ENCODE peak calls at places on chromosomes 12 and 14, in seven cellular contexts. K is omental fat pad; I is kidney; A is activated naive CD4-positive, alpha-beta T cell treated with anti-CD3 and anti-CD28 coated beads, Interleukin-2, amount 10 ng/mL, durations not matched to agents 7 days and 5 days; H is HL-60; S is prostate gland; L is SK-MEL-5. J is an unnamed sample.

GRCh38 chr12:99767809-99768208 is 120.3 kb downstream of the GARIN6 start:
- DNase-seq in K (no peak), I (no peak), A (no peak), H (no peak), S (no peak), L (peak), J (no peak)

GRCh38 chr14:44180975-44181374 is 326.1 kb downstream of the FSCB start:
- DNase-seq in K (no peak), I (no peak), A (no peak), H (no peak), S (no peak), L (no peak), J (no peak)

GRCh38 chr14:61503167-61503801 is 181.9 kb downstream of the PRKCH start:
- DNase-seq in K (no peak), I (no peak), A (peak), H (no peak), S (no peak), L (no peak), J (no peak)

GRCh38 chr14:34460841-34461240 is 1.2 kb downstream of the SPTSSA start:
- DNase-seq in K (no peak), I (no peak), A (no peak), H (no peak), S (no peak), L (no peak), J (no peak)

GRCh38 chr14:101471723-101472517 is 89.4 kb upstream of the DIO3 start:
- DNase-seq in K (peak), I (no peak), A (no peak), H (no peak), S (no peak), L (no peak), J (no peak)

GRCh38 chr12:116863275-116863767 is 17.9 kb downstream of the HRK start:
- DNase-seq in K (no peak), I (no peak), A (no peak), H (no peak), S (no peak), L (peak), J (no peak)

GRCh38 chr12:124392271-124392990 is 97.5 kb downstream of the RFLNA start:
- DNase-seq in K (no peak), I (peak), A (no peak), H (peak), S (no peak), L (peak), J (peak)

GRCh38 chr12:119693006-119693405 is 25.1 kb downstream of the PRKAB1 start:
- DNase-seq in K (no peak), I (no peak), A (no peak), H (no peak), S (peak), L (no peak), J (no peak)

GRCh38 chr12:25051171-25051570 is 102.3 kb upstream of the BCAT1 start:
- DNase-seq in K (no peak), I (no peak), A (peak), H (no peak), S (no peak), L (no peak), J (no peak)

GRCh38 chr14:46571970-46572369 is 79.6 kb downstream of the RPL10L start:
- DNase-seq in K (no peak), I (no peak), A (no peak), H (no peak), S (no peak), L (no peak), J (no peak)

GRCh38 chr14:22796087-22796707 is 19.0 kb downstream of the SLC7A7 start:
- DNase-seq in K (no peak), I (no peak), A (no peak), H (no peak), S (no peak), L (no peak), J (no peak)

GRCh38 chr14:99590746-99591555 is 13.1 kb downstream of the CCDC85C start:
- DNase-seq in K (no peak), I (no peak), A (no peak), H (no peak), S (no peak), L (no peak), J (no peak)

GRCh38 chr12:105401198-105401597 is 70.7 kb downstream of the C12orf75 start:
- DNase-seq in K (no peak), I (no peak), A (no peak), H (no peak), S (no peak), L (no peak), J (no peak)